ENCODE peak calls at places on chromosomes 13 and 19, in five cellular contexts. One of them, this sample, is unnamed.
A peak's percentile ranks its signal among the peaks of the same experiment; 100 is the strongest.

GRCh38 chr19:15836345-15836594 is 20.8 kb upstream of the OR10H1 start:
- DNase-seq in body of pancreas: no peak
- DNase-seq in cardiac fibroblast: peak; percentile 10
- DNase-seq in WERI-Rb-1: no peak
- DNase-seq in OCI-LY7: peak; percentile 50
- DNase-seq in this sample: no peak

GRCh38 chr13:111034811-111035210 is 80.3 kb upstream of the ARHGEF7 start:
- DNase-seq in OCI-LY7: no peak
- DNase-seq in cardiac fibroblast: no peak
- DNase-seq in body of pancreas: no peak
- DNase-seq in WERI-Rb-1: no peak
- DNase-seq in this sample: no peak

GRCh38 chr19:51364200-51365106 is 1.7 kb downstream of the ETFB start:
- DNase-seq in OCI-LY7: no peak
- DNase-seq in cardiac fibroblast: peak; percentile 13
- DNase-seq in WERI-Rb-1: no peak
- DNase-seq in body of pancreas: no peak
- DNase-seq in this sample: no peak

GRCh38 chr19:51359294-51359693 is 6.9 kb downstream of the ETFB start:
- DNase-seq in OCI-LY7: no peak
- DNase-seq in cardiac fibroblast: peak; percentile 93
- DNase-seq in body of pancreas: no peak
- DNase-seq in WERI-Rb-1: no peak
- DNase-seq in this sample: no peak

GRCh38 chr13:80334582-80335260 is 6.2 kb downstream of the SPRY2 start:
- DNase-seq in cardiac fibroblast: peak; percentile 46
- DNase-seq in OCI-LY7: no peak
- DNase-seq in body of pancreas: no peak
- DNase-seq in WERI-Rb-1: no peak
- DNase-seq in this sample: no peak

GRCh38 chr19:58557253-58558065 is 952 bp downstream of the UBE2M start:
- DNase-seq in WERI-Rb-1: no peak
- DNase-seq in cardiac fibroblast: no peak
- DNase-seq in body of pancreas: no peak
- DNase-seq in OCI-LY7: no peak
- DNase-seq in this sample: no peak

GRCh38 chr19:6800991-6801396 is 28.5 kb downstream of the VAV1 start:
- DNase-seq in OCI-LY7: peak; percentile 46
- DNase-seq in cardiac fibroblast: peak; percentile 59
- DNase-seq in body of pancreas: no peak
- DNase-seq in WERI-Rb-1: no peak
- DNase-seq in this sample: no peak

GRCh38 chr19:42201489-42202289 is 15.8 kb downstream of the DEDD2 start:
- DNase-seq in OCI-LY7: peak; percentile 24
- DNase-seq in body of pancreas: peak; percentile 63
- DNase-seq in WERI-Rb-1: no peak
- DNase-seq in cardiac fibroblast: no peak
- DNase-seq in this sample: no peak

GRCh38 chr19:48560095-48560530 is 8.1 kb downstream of the SULT2B1 start:
- DNase-seq in OCI-LY7: peak; percentile 16
- DNase-seq in body of pancreas: no peak
- DNase-seq in WERI-Rb-1: no peak
- DNase-seq in cardiac fibroblast: no peak
- DNase-seq in this sample: no peak

GRCh38 chr19:56441206-56441792 is 35.8 kb downstream of the ZNF667 start:
- DNase-seq in WERI-Rb-1: no peak
- DNase-seq in cardiac fibroblast: no peak
- DNase-seq in body of pancreas: no peak
- DNase-seq in OCI-LY7: no peak
- DNase-seq in this sample: no peak

GRCh38 chr19:46546194-46546896 is 50.7 kb upstream of the PNMA8B start:
- DNase-seq in OCI-LY7: peak; percentile 29
- DNase-seq in cardiac fibroblast: peak; percentile 69
- DNase-seq in body of pancreas: peak; percentile 86
- DNase-seq in WERI-Rb-1: peak; percentile 52
- DNase-seq in this sample: no peak

GRCh38 chr13:54183728-54184127 is 1155.1 kb downstream of the OLFM4 start:
- DNase-seq in WERI-Rb-1: no peak
- DNase-seq in body of pancreas: no peak
- DNase-seq in OCI-LY7: no peak
- DNase-seq in cardiac fibroblast: no peak
- DNase-seq in this sample: no peak

GRCh38 chr13:76637651-76638111 is 248.5 kb downstream of the KCTD12 start:
- DNase-seq in cardiac fibroblast: peak; percentile 41
- DNase-seq in WERI-Rb-1: no peak
- DNase-seq in OCI-LY7: no peak
- DNase-seq in body of pancreas: no peak
- DNase-seq in this sample: peak; percentile 80

GRCh38 chr19:29260477-29261317 is 47.7 kb upstream of the UQCRFS1 start:
- DNase-seq in OCI-LY7: peak; percentile 60
- DNase-seq in body of pancreas: no peak
- DNase-seq in WERI-Rb-1: peak; percentile 59
- DNase-seq in cardiac fibroblast: peak; percentile 33
- DNase-seq in this sample: no peak

GRCh38 chr19:14758816-14759215 is 19.5 kb downstream of the ADGRE2 start:
- DNase-seq in body of pancreas: peak; percentile 13
- DNase-seq in WERI-Rb-1: no peak
- DNase-seq in cardiac fibroblast: no peak
- DNase-seq in OCI-LY7: no peak
- DNase-seq in this sample: no peak
- H3K4me3 ChIP-seq in body of pancreas: no peak overlapping the region
- H3K4me3 ChIP-seq in WERI-Rb-1: no peak overlapping the region
- H3K4me3 ChIP-seq in cardiac fibroblast: no peak overlapping the region
- H3K4me3 ChIP-seq in OCI-LY7: no peak overlapping the region
- H3K4me3 ChIP-seq in this sample: no peak overlapping the region

GRCh38 chr19:35247526-35248309 is 1.1 kb upstream of the LSR start:
- DNase-seq in WERI-Rb-1: peak; percentile 92
- DNase-seq in cardiac fibroblast: no peak
- DNase-seq in body of pancreas: peak; percentile 96
- DNase-seq in OCI-LY7: peak; percentile 92
- DNase-seq in this sample: no peak

GRCh38 chr19:35249146-35249847 is 495 bp downstream of the LSR start:
- DNase-seq in body of pancreas: no peak
- DNase-seq in cardiac fibroblast: no peak
- DNase-seq in OCI-LY7: peak; percentile 42
- DNase-seq in WERI-Rb-1: peak; percentile 48
- DNase-seq in this sample: no peak

GRCh38 chr19:35248310-35249145 is at the start of gene LSR:
- DNase-seq in OCI-LY7: peak; percentile 99
- DNase-seq in WERI-Rb-1: peak; percentile 94
- DNase-seq in body of pancreas: peak; percentile 96
- DNase-seq in cardiac fibroblast: no peak
- DNase-seq in this sample: no peak

GRCh38 chr19:35251456-35251855 is 2.7 kb downstream of the LSR start:
- DNase-seq in cardiac fibroblast: no peak
- DNase-seq in OCI-LY7: no peak
- DNase-seq in body of pancreas: no peak
- DNase-seq in WERI-Rb-1: no peak
- DNase-seq in this sample: no peak

GRCh38 chr19:35249848-35250711 is 1.3 kb downstream of the LSR start:
- DNase-seq in cardiac fibroblast: no peak
- DNase-seq in body of pancreas: no peak
- DNase-seq in OCI-LY7: no peak
- DNase-seq in WERI-Rb-1: peak; percentile 4
- DNase-seq in this sample: no peak
- H3K4me3 ChIP-seq in cardiac fibroblast: no peak overlapping the region
- H3K4me3 ChIP-seq in body of pancreas: no peak overlapping the region
- H3K4me3 ChIP-seq in OCI-LY7: peak overlapping the region; percentile 82
- H3K4me3 ChIP-seq in WERI-Rb-1: peak overlapping the region; percentile 71
- H3K4me3 ChIP-seq in this sample: no peak overlapping the region

GRCh38 chr19:45074744-45075143 is 1.5 kb downstream of the ZNF296 start:
- DNase-seq in cardiac fibroblast: no peak
- DNase-seq in OCI-LY7: no peak
- DNase-seq in body of pancreas: no peak
- DNase-seq in WERI-Rb-1: no peak
- DNase-seq in this sample: no peak
- H3K4me3 ChIP-seq in cardiac fibroblast: no peak overlapping the region
- H3K4me3 ChIP-seq in OCI-LY7: peak overlapping the region; percentile 85
- H3K4me3 ChIP-seq in body of pancreas: no peak overlapping the region
- H3K4me3 ChIP-seq in WERI-Rb-1: peak overlapping the region; percentile 23
- H3K4me3 ChIP-seq in this sample: peak overlapping the region; percentile 67

GRCh38 chr19:39083983-39084731 is at the start of gene ACP7:
- DNase-seq in cardiac fibroblast: no peak
- DNase-seq in OCI-LY7: no peak
- DNase-seq in WERI-Rb-1: peak; percentile 13
- DNase-seq in body of pancreas: peak; percentile 8
- DNase-seq in this sample: no peak
- H3K4me3 ChIP-seq in cardiac fibroblast: peak within 1 kb of the TSS; percentile 19
- H3K4me3 ChIP-seq in OCI-LY7: no peak within 1 kb of the TSS
- H3K4me3 ChIP-seq in WERI-Rb-1: peak within 1 kb of the TSS; percentile 42
- H3K4me3 ChIP-seq in body of pancreas: no peak within 1 kb of the TSS
- H3K4me3 ChIP-seq in this sample: no peak within 1 kb of the TSS

GRCh38 chr13:99255241-99255640 is 2.9 kb downstream of the GPR18 start:
- DNase-seq in WERI-Rb-1: no peak
- DNase-seq in body of pancreas: no peak
- DNase-seq in cardiac fibroblast: no peak
- DNase-seq in OCI-LY7: no peak
- DNase-seq in this sample: no peak
- H3K4me3 ChIP-seq in WERI-Rb-1: no peak overlapping the region
- H3K4me3 ChIP-seq in body of pancreas: no peak overlapping the region
- H3K4me3 ChIP-seq in cardiac fibroblast: no peak overlapping the region
- H3K4me3 ChIP-seq in OCI-LY7: peak overlapping the region; percentile 76
- H3K4me3 ChIP-seq in this sample: no peak overlapping the region

GRCh38 chr19:497476-497860 is 1.2 kb downstream of the MADCAM1 start:
- DNase-seq in body of pancreas: no peak
- DNase-seq in WERI-Rb-1: no peak
- DNase-seq in cardiac fibroblast: no peak
- DNase-seq in OCI-LY7: no peak
- DNase-seq in this sample: no peak

GRCh38 chr19:497861-498590 is 1.7 kb downstream of the MADCAM1 start:
- DNase-seq in body of pancreas: no peak
- DNase-seq in WERI-Rb-1: no peak
- DNase-seq in cardiac fibroblast: no peak
- DNase-seq in OCI-LY7: no peak
- DNase-seq in this sample: no peak

GRCh38 chr19:498977-499623 is 2.8 kb downstream of the MADCAM1 start:
- DNase-seq in OCI-LY7: no peak
- DNase-seq in cardiac fibroblast: no peak
- DNase-seq in body of pancreas: no peak
- DNase-seq in WERI-Rb-1: no peak
- DNase-seq in this sample: no peak

GRCh38 chr19:496333-496634 is at the start of gene MADCAM1:
- DNase-seq in cardiac fibroblast: no peak
- DNase-seq in WERI-Rb-1: no peak
- DNase-seq in body of pancreas: no peak
- DNase-seq in OCI-LY7: no peak
- DNase-seq in this sample: no peak

DNA sequence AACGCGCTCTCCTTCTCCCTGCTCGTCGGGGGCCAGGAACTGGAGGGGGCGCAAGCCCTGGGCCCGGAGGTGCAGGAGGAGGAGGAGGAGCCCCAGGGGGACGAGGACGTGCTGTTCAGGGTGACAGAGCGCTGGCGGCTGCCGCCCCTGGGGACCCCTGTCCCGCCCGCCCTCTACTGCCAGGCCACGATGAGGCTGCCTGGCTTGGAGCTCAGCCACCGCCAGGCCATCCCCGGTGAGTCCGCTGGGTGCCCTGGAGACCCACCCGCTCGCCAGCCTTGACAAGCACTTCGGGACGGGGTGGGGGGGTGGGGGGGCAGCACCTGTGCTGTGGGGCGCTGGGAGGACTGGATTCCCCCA is 2.3 kb downstream of the MADCAM1 start:
- DNase-seq in body of pancreas: no peak
- DNase-seq in WERI-Rb-1: no peak
- DNase-seq in OCI-LY7: no peak
- DNase-seq in cardiac fibroblast: no peak
- DNase-seq in this sample: no peak
- H3K4me3 ChIP-seq in body of pancreas: no peak overlapping the region
- H3K4me3 ChIP-seq in WERI-Rb-1: no peak overlapping the region
- H3K4me3 ChIP-seq in OCI-LY7: no peak overlapping the region
- H3K4me3 ChIP-seq in cardiac fibroblast: no peak overlapping the region
- H3K4me3 ChIP-seq in this sample: no peak overlapping the region

DNA sequence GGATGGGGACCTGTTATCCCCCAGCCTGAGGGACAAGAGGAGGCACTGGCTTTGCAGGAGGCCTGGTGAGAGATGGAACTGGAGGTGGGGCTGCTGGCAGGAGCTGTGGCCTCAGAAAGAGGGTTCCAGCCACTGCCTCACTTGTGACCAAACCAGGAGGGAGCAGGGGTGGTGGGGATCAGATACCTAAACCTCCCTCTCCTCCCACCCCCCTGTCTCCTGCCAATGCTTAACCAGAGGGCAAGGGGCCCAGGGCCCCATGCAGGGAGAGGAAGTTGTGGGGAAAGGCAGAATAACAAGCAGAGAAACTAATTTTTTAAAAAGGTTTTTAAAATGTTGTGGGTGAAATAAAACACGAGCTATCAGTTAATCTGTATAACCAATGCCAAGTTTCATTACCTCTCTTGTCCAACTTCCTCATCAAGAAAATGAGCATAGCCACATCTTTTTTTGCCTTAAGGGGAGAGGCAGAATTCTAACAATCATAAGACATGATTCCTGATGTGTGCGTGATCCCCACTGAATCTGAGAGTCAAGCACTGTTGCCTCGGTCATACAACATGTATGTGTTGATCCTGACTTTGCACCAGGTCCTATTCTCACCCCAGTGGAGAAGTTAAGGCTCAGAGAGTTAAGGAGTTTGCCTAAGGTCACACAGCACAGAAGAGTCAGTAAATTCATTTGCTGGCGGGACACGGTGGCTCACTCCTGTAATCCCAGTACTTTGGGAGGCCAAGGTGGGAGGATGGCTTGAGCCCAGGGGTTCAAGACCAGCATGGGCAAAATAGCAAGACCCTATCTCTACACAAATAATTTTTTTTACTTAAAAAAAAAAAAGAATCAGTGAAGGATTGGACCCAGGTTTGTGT is 12.9 kb downstream of the FXYD5 start:
- DNase-seq in WERI-Rb-1: no peak
- DNase-seq in cardiac fibroblast: no peak
- DNase-seq in body of pancreas: no peak
- DNase-seq in OCI-LY7: no peak
- DNase-seq in this sample: no peak
- H3K4me3 ChIP-seq in WERI-Rb-1: no peak overlapping the region
- H3K4me3 ChIP-seq in cardiac fibroblast: no peak overlapping the region
- H3K4me3 ChIP-seq in body of pancreas: no peak overlapping the region
- H3K4me3 ChIP-seq in OCI-LY7: no peak overlapping the region
- H3K4me3 ChIP-seq in this sample: no peak overlapping the region

This sample was measured in HFF-Myc.